ENCODE peak calls at places on chromosomes 4 and X, in four cellular contexts. U is lower lobe of right lung; O is CD8-positive, alpha-beta memory T cell; K is stomach. M is an unnamed sample.

GRCh38 chrX:115413246-115413878 is 123.8 kb downstream of the LUZP4 start:
- DNase-seq in K (no peak), O (no peak), U (no peak), M (no peak)

GRCh38 chrX:51608071-51608470 is 10.6 kb downstream of the CENPVL3 start:
- DNase-seq in O (no peak), K (no peak), U (no peak), M (no peak)

GRCh38 chr4:88803600-88804096 is 106.0 kb upstream of the NAP1L5 start:
- DNase-seq in K (no peak), U (no peak), O (no peak), M (no peak)

GRCh38 chr4:150219841-150220240 is 141.6 kb downstream of the DCLK2 start:
- DNase-seq in O (no peak), U (no peak), K (no peak), M (no peak)

GRCh38 chrX:150364347-150365050 is 1.4 kb downstream of the MAMLD1 start:
- DNase-seq in U (peak; percentile 45), O (no peak), K (no peak), M (peak; percentile 52)

GRCh38 chr4:49032440-49033161 is 46.5 kb downstream of the CWH43 start:
- DNase-seq in U (no peak), K (no peak), O (no peak), M (no peak)

GRCh38 chr4:38529189-38530115 is 134.5 kb upstream of the KLF3 start:
- DNase-seq in U (peak; percentile 66), K (peak; percentile 81), O (peak; percentile 13), M (no peak)

GRCh38 chr4:81519428-81519775 is 47.7 kb upstream of the RASGEF1B start:
- DNase-seq in U (no peak), O (no peak), K (no peak), M (no peak)

GRCh38 chr4:180751009-180751408 is 1492.2 kb upstream of the TENM3 start:
- DNase-seq in O (no peak), K (no peak), U (no peak), M (no peak)

GRCh38 chr4:76216975-76217814 is 3.6 kb upstream of the SCARB2 start:
- DNase-seq in K (no peak), O (no peak), U (no peak), M (no peak)

GRCh38 chr4:23039813-23040212 is 347.1 kb downstream of the GBA3 start:
- DNase-seq in U (no peak), K (no peak), O (no peak), M (no peak)

GRCh38 chrX:112147206-112147605 is 64.6 kb upstream of the TRPC5 start:
- DNase-seq in K (no peak), O (no peak), U (no peak), M (no peak)

GRCh38 chr4:10185518-10186227 is 69.1 kb upstream of the WDR1 start:
- DNase-seq in K (no peak), U (no peak), O (no peak), M (no peak)

GRCh38 chr4:19592391-19592790 is 659.3 kb upstream of the SLIT2 start:
- DNase-seq in K (no peak), U (no peak), O (no peak), M (no peak)

GRCh38 chr4:88382621-88383020 is 4.0 kb downstream of the HERC6 start:
- DNase-seq in O (peak; percentile 13), U (no peak), K (no peak), M (no peak)

GRCh38 chr4:140031706-140032105 is 122.3 kb downstream of the MAML3 start:
- DNase-seq in K (no peak), O (no peak), U (no peak), M (no peak)
- H3K36me3 ChIP-seq in K (no peaks in the 10 kb centered on the region), O (no peaks in the 10 kb centered on the region), U (no peaks in the 10 kb centered on the region), M (no peaks in the 10 kb centered on the region)

GRCh38 chr4:143357161-143357845 is 20.6 kb downstream of the GAB1 start:
- DNase-seq in U (no peak), O (no peak), K (no peak), M (no peak)
- H3K4me1 ChIP-seq in U (peaks cover 92% of the 10 kb centered on the region), O (peaks cover 10% of the 10 kb centered on the region), K (peaks cover 62% of the 10 kb centered on the region), M (peaks cover 12% of the 10 kb centered on the region)

DNA sequence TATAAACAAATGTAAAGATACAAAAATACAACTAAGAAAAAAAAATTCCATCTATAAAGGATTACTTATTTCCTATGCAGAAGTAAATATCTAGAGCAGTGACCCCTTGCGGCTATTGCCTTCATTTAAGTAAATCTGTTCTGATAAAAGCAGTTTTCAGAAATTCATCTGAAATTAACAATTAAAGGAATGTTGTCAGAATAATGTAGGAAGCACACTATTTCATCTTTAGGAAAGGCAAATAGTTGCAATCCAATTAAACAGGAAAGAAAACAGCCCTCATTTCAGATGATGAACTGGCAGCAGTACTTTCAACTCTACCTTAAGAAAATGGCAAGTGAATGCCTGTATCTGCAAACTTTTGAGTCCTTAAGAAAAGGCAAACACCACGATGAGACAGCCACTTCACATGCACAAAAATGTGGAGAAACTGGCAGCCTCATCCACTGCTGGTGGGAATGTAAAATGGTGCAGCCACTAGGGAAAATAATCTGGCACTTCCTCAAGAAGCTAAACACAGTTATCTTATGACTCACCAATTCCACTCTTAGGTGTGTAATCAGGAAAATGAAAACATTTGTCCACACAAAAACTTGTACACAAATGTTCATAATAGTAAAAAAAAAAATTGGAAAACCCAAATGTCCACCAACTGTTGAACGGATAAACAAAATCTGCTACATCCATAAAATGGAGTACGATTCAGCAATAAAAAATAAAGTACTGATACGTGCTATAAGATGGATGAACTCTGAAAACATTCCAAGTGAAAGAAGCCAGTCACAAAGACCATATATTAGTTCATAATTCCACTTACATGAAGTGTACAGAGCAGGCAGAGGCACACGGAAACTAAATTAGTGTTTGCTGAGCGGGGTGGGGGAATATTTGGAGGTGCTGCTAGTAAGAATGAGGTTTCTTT is 2.0 kb upstream of the THAP9 start:
- DNase-seq in K (peak; percentile 41), O (no peak), U (no peak), M (peak; percentile 52)
- H3K27ac ChIP-seq in K (peak overlapping the region; percentile 100), O (peak overlapping the region; percentile 98), U (peak overlapping the region; percentile 99), M (peak overlapping the region; percentile 6)

DNA sequence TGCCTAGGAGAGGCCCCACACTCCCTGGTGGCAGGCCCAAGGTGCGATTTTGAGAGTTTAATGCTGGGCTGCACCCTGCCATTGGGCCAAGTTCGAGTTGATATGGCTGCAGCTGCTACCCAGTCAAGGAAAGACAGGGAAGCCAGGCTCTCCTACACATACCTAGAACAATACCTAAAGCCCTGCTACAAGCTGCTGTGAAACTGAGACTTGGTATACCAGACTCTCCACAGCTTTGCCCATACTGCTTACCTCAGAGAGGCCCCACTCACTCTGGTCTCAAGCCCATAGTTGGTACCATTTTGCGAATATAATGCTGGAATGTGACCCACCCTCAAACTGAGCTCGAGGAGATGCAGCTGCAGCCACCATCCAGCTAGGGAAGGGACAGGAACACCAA is 147.7 kb upstream of the MAGEB2 start:
- DNase-seq in U (no peak), O (no peak), K (no peak), M (no peak)
- H3K36me3 ChIP-seq in U (no peaks in the 10 kb centered on the region), O (no peaks in the 10 kb centered on the region), K (no peaks in the 10 kb centered on the region), M (no peaks in the 10 kb centered on the region)

GRCh38 chr4:8727546-8728510 is 135.3 kb downstream of the CPZ start:
- DNase-seq in K (peak; percentile 21), U (peak; percentile 38), O (no peak), M (no peak)

GRCh38 chr4:8730159-8730558 is 137.6 kb downstream of the CPZ start:
- DNase-seq in K (peak; percentile 19), O (no peak), U (peak; percentile 27), M (no peak)

GRCh38 chr4:8730681-8731080 is 138.1 kb downstream of the CPZ start:
- DNase-seq in O (no peak), K (peak; percentile 23), U (peak; percentile 27), M (no peak)

GRCh38 chr4:8728536-8729407 is 136.2 kb downstream of the CPZ start:
- DNase-seq in U (peak; percentile 39), K (peak; percentile 17), O (no peak), M (no peak)

DNA sequence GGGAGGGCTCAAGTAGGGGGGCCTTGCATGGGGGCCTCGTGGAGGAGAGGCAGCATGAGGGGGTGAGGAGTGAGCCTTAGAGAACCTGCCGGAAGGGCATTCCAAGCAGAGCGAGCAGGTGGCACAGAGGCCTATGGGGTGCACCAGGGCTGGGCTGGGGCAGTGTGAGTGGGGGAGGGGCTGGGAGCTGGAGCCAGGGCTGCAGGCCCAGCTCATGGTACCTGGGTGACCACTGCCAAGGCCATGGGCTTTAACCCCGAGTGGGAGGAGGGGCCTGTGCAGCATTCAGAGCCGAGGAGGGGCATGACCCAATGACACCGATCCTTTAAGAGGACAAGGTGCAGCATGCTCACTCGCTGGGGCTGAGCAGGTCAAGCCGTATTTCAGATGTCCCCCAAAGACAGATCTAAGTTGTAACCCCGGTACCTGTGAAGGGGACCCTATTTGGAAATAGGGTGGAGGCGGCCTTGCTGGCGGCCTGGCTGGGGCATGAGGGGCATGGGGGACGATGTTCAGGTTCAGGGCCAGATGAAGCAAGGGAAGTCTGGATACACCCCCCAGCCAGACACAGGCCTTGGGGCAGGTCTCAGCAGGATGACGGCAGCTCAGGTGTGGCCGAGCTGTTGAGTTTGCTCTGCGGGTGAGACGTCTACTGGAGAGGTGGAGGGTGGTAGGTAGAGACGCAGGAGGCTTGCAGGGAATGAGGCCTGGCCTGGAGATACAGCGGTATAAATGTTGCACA is 137.0 kb downstream of the CPZ start:
- DNase-seq in U (peak; percentile 31), O (no peak), K (no peak), M (no peak)
- H3K4me1 ChIP-seq in U (no peaks in the 10 kb centered on the region), O (no peaks in the 10 kb centered on the region), K (peaks cover 7% of the 10 kb centered on the region), M (no peaks in the 10 kb centered on the region)

GRCh38 chr4:113603926-113604325 is 157.6 kb downstream of the CAMK2D start:
- DNase-seq in O (no peak), K (no peak), U (no peak), M (no peak)

GRCh38 chr4:113607147-113607720 is 154.3 kb downstream of the CAMK2D start:
- DNase-seq in U (no peak), K (no peak), O (no peak), M (no peak)

GRCh38 chr4:113602829-113603228 is 158.7 kb downstream of the CAMK2D start:
- DNase-seq in U (no peak), O (no peak), K (no peak), M (no peak)

GRCh38 chr4:113607998-113608397 is 153.5 kb downstream of the CAMK2D start:
- DNase-seq in K (no peak), O (no peak), U (no peak), M (no peak)

DNA sequence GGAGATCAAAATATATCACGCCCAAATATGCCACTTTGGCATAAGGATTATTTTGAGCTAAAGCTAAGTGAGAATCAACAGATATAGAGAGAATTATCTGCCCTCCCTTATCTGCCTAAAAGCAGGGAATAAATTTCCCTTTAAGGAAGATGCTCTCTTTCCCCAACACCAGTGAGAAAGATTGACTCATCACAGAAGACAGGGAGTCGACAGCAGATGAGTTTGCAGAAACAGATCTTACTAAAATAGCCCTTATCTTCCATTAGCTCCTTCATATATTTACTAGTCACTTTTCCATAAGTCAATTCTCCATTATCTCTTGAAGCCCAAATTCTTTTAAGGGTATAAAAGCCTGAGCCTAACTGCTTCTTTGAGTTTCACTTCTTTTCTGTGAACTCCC is 156.6 kb downstream of the CAMK2D start:
- DNase-seq in K (no peak), O (no peak), U (no peak), M (no peak)
- H3K27ac ChIP-seq in K (no peak overlapping the region), O (no peak overlapping the region), U (no peak overlapping the region), M (no peak overlapping the region)

GRCh38 chrX:1387141-1387776 is 4.7 kb downstream of the SLC25A6 start:
- DNase-seq in U (peak; percentile 44), O (no peak), K (no peak), M (peak; percentile 50)
- H3K36me3 ChIP-seq in U (peaks cover 82% of the 10 kb centered on the region), O (peaks cover 56% of the 10 kb centered on the region), K (peaks cover 78% of the 10 kb centered on the region), M (peaks cover 20% of the 10 kb centered on the region)

GRCh38 chr4:128572778-128573241 is 236.7 kb upstream of the JADE1 start:
- DNase-seq in O (no peak), U (no peak), K (no peak), M (no peak)
- H3K4me1 ChIP-seq in O (no peaks in the 10 kb centered on the region), U (peaks cover 21% of the 10 kb centered on the region), K (peaks cover 7% of the 10 kb centered on the region), M (peaks cover 1% of the 10 kb centered on the region)